ENCODE peak calls at places on chromosome 15, in seven cellular contexts. G is A673; V is MG63; O is hepatocyte; H is CD4-positive, alpha-beta memory T cell; D is fibroblast of lung; A is BE2C. I is an unnamed sample.

GRCh38 chr15:69160976-69161877 is 792 bp downstream of the GLCE start:
- DNase-seq in G (peak; percentile 65), O (peak; percentile 65), V (peak; percentile 24), A (peak; percentile 57), H (peak; percentile 14), D (peak; percentile 28), I (peak; percentile 65)

GRCh38 chr15:27757050-27757449 is 342.1 kb downstream of the OCA2 start:
- DNase-seq in D (peak; percentile 18), V (no peak), A (no peak), G (no peak), H (no peak), O (no peak), I (no peak)

GRCh38 chr15:56468271-56468912 is 3.5 kb upstream of the MNS1 start:
- DNase-seq in O (no peak), G (peak; percentile 35), D (no peak), V (no peak), H (peak; percentile 8), A (no peak), I (no peak)

GRCh38 chr15:96160269-96160668 is 170.2 kb upstream of the NR2F2 start:
- DNase-seq in H (no peak), G (peak; percentile 64), O (peak; percentile 30), A (no peak), D (peak; percentile 55), V (peak; percentile 61), I (no peak)

GRCh38 chr15:60905587-60905986 is 323.5 kb downstream of the RORA start:
- DNase-seq in H (peak; percentile 36), D (no peak), G (no peak), O (peak; percentile 33), V (no peak), A (no peak), I (peak; percentile 60)

GRCh38 chr15:77024273-77025065 is 29.5 kb downstream of the PSTPIP1 start:
- DNase-seq in D (peak; percentile 19), O (peak; percentile 82), G (peak; percentile 73), H (peak; percentile 57), A (peak; percentile 83), V (peak; percentile 43), I (peak; percentile 96)

GRCh38 chr15:34721802-34722795 is 32.7 kb downstream of the GJD2 start:
- DNase-seq in O (peak; percentile 52), H (no peak), D (peak; percentile 62), G (peak; percentile 44), A (peak; percentile 81), V (peak; percentile 94), I (peak; percentile 83)

GRCh38 chr15:31276596-31277298 is 49.9 kb upstream of the KLF13 start:
- DNase-seq in O (peak; percentile 2), A (peak; percentile 48), H (no peak), G (no peak), V (no peak), D (no peak), I (no peak)

GRCh38 chr15:88574646-88575045 is 28.2 kb upstream of the DET1 start:
- DNase-seq in H (no peak), D (no peak), V (no peak), O (no peak), A (no peak), G (no peak), I (no peak)

GRCh38 chr15:59244337-59244736 is 37.7 kb downstream of the LDHAL6B start:
- DNase-seq in A (no peak), G (no peak), V (no peak), H (no peak), D (no peak), O (peak; percentile 55), I (no peak)

GRCh38 chr15:42392309-42393024 is 33.2 kb downstream of the CAPN3 start:
- DNase-seq in O (peak; percentile 92), G (no peak), V (no peak), D (no peak), A (no peak), H (no peak), I (no peak)

GRCh38 chr15:74725241-74725774 is at the start of gene CYP1A1:
- DNase-seq in D (peak; percentile 4), O (peak; percentile 73), V (peak; percentile 32), G (peak; percentile 33), H (no peak), A (no peak), I (peak; percentile 75)

GRCh38 chr15:67855842-67856241 is 16.0 kb upstream of the RNU6-1 start:
- DNase-seq in G (no peak), O (no peak), A (peak; percentile 65), D (no peak), V (no peak), H (no peak), I (no peak)

GRCh38 chr15:29815000-29815704 is 7.1 kb downstream of the TJP1 start:
- DNase-seq in D (peak; percentile 62), G (peak; percentile 24), H (no peak), A (no peak), V (peak; percentile 33), O (peak; percentile 39), I (no peak)

GRCh38 chr15:51874751-51875644 is 45.5 kb downstream of the TMOD3 start:
- DNase-seq in D (peak; percentile 98), G (peak; percentile 87), O (peak; percentile 71), A (peak; percentile 27), H (no peak), V (peak; percentile 79), I (no peak)
- H3K4me3 ChIP-seq in D (peak overlapping the region; percentile 4), G (no peak overlapping the region), O (no peak overlapping the region), A (no peak overlapping the region), H (no peak overlapping the region), V (peak overlapping the region; percentile 3), I (no peak overlapping the region)

GRCh38 chr15:65747265-65747664 is 44.8 kb downstream of the DENND4A start:
- DNase-seq in G (no peak), D (no peak), O (no peak), A (no peak), H (no peak), V (no peak), I (no peak)

GRCh38 chr15:65757256-65757655 is 34.8 kb downstream of the DENND4A start:
- DNase-seq in H (no peak), O (no peak), A (no peak), D (peak; percentile 15), V (no peak), G (no peak), I (no peak)

GRCh38 chr15:65751431-65751830 is 40.7 kb downstream of the DENND4A start:
- DNase-seq in H (no peak), D (no peak), V (no peak), G (no peak), O (no peak), A (no peak), I (no peak)

DNA sequence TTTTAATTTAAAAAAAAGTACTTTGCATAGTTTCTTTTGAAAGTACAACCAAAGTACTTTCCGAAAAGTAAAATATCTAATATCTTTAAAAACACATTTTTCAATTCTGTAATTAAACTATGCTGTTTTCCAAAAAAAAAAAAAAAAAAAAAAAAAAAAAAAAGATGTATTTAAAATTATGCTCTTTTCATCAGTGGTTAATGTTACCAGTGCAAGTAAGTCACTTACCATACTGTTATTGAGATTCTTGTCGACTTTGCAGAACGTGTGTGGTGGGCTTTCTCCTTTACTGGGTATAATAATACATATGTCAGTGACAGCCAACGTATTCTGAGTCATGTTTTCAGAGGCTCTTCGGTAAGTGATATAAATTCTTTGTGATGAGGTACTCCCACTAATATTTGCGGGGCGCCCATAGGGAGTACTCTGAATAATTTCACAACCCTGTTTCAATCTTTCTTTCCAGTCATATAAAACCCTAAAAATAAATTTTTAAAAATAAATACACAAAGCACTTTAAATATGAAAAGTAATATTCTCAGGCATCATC is 39.9 kb downstream of the DENND4A start:
- DNase-seq in A (no peak), G (no peak), H (no peak), V (no peak), D (peak; percentile 53), O (no peak), I (no peak)
- H3K36me3 ChIP-seq in A (no peaks in the 10 kb centered on the region), G (no peaks in the 10 kb centered on the region), H (peaks cover 8% of the 10 kb centered on the region), V (no peaks in the 10 kb centered on the region), D (peaks cover 1% of the 10 kb centered on the region), O (no peaks in the 10 kb centered on the region), I (no peaks in the 10 kb centered on the region)

GRCh38 chr15:33191641-33192040 is 2.9 kb downstream of the FMN1 start:
- DNase-seq in H (no peak), G (no peak), A (no peak), V (no peak), D (no peak), O (no peak), I (no peak)

GRCh38 chr15:33197636-33198035 is 3.1 kb upstream of the FMN1 start:
- DNase-seq in V (no peak), D (no peak), A (no peak), H (no peak), O (no peak), G (no peak), I (no peak)

GRCh38 chr15:33194237-33194636 is 277 bp downstream of the FMN1 start:
- DNase-seq in G (no peak), A (no peak), H (no peak), D (peak; percentile 1), V (no peak), O (no peak), I (peak; percentile 41)

GRCh38 chr15:33194704-33195261 is at the start of gene FMN1:
- DNase-seq in G (peak; percentile 90), H (peak; percentile 87), A (peak; percentile 98), O (peak; percentile 96), V (peak; percentile 91), D (peak; percentile 88), I (peak; percentile 96)

GRCh38 chr15:33195283-33195682 is 769 bp upstream of the FMN1 start:
- DNase-seq in O (no peak), G (peak; percentile 22), V (no peak), H (no peak), A (no peak), D (no peak), I (no peak)
- H3K4me3 ChIP-seq in O (peak overlapping the region; percentile 27), G (peak overlapping the region; percentile 43), V (peak overlapping the region; percentile 44), H (peak overlapping the region; percentile 58), A (peak overlapping the region; percentile 82), D (peak overlapping the region; percentile 58), I (peak overlapping the region; percentile 63)

GRCh38 chr15:52143862-52144261 is 31.3 kb upstream of the BCL2L10 start:
- DNase-seq in G (peak; percentile 94), A (peak; percentile 62), O (peak; percentile 48), V (peak; percentile 40), H (no peak), D (peak; percentile 93), I (no peak)

GRCh38 chr15:52137432-52138357 is 25.1 kb upstream of the BCL2L10 start:
- DNase-seq in G (no peak), O (no peak), A (no peak), D (no peak), H (no peak), V (no peak), I (no peak)

GRCh38 chr15:52136471-52136993 is 24.0 kb upstream of the BCL2L10 start:
- DNase-seq in H (no peak), D (no peak), A (no peak), O (no peak), V (no peak), G (no peak), I (no peak)

GRCh38 chr15:52140646-52141045 is 28.1 kb upstream of the BCL2L10 start:
- DNase-seq in V (no peak), G (no peak), O (no peak), D (no peak), H (no peak), A (no peak), I (peak; percentile 65)

GRCh38 chr15:52139599-52140462 is 27.3 kb upstream of the BCL2L10 start:
- DNase-seq in D (peak; percentile 55), H (peak; percentile 46), G (peak; percentile 74), V (peak; percentile 59), A (peak; percentile 82), O (peak; percentile 77), I (peak; percentile 90)
- H3K36me3 ChIP-seq in D (no peaks in the 10 kb centered on the region), H (peaks cover 12% of the 10 kb centered on the region), G (no peaks in the 10 kb centered on the region), V (no peaks in the 10 kb centered on the region), A (no peaks in the 10 kb centered on the region), O (no peaks in the 10 kb centered on the region), I (peaks cover 6% of the 10 kb centered on the region)